ENCODE peak calls at places on chromosome 21, in six cellular contexts. T, K, P, Q, X and Y are unnamed samples.

GRCh38 chr21:25887646-25888321 is 153.0 kb downstream of the GABPA start:
- DNase-seq in T (no peak), K (no peak), P (no peak), Q (no peak), X (no peak), Y (no peak)

GRCh38 chr21:27268290-27268689 is 301.4 kb upstream of the ADAMTS5 start:
- DNase-seq in T (peak), K (no peak), P (peak), Q (no peak), X (peak), Y (no peak)

GRCh38 chr21:44766014-44766817 is 35.4 kb downstream of the UBE2G2 start:
- DNase-seq in T (peak), K (no peak), P (no peak), Q (no peak), X (no peak), Y (no peak)

GRCh38 chr21:26067836-26068401 is 102.7 kb downstream of the APP start:
- DNase-seq in T (no peak), K (no peak), P (no peak), Q (no peak), X (no peak), Y (no peak)

GRCh38 chr21:26405735-26406361 is 167.2 kb downstream of the CYYR1 start:
- DNase-seq in T (peak), K (no peak), P (peak), Q (peak), X (peak), Y (no peak)

GRCh38 chr21:46323227-46323709 is 402 bp downstream of the C21orf58 start:
- DNase-seq in T (no peak), K (peak), P (peak), Q (peak), X (no peak), Y (no peak)

GRCh38 chr21:42009018-42009830 is 936 bp downstream of the ZBTB21 start:
- DNase-seq in T (peak), K (peak), P (peak), Q (peak), X (peak), Y (no peak)

GRCh38 chr21:37849703-37850102 is 66.6 kb downstream of the KCNJ6 start:
- DNase-seq in T (peak), K (no peak), P (peak), Q (no peak), X (peak), Y (no peak)

GRCh38 chr21:28253378-28253777 is 739.3 kb downstream of the LTN1 start:
- DNase-seq in T (peak), K (no peak), P (peak), Q (no peak), X (peak), Y (no peak)

GRCh38 chr21:41663805-41664788 is 102.8 kb downstream of the RIPK4 start:
- DNase-seq in T (no peak), K (no peak), P (peak), Q (no peak), X (no peak), Y (no peak)

GRCh38 chr21:38914531-38915385 is 109.0 kb downstream of the ETS2 start:
- DNase-seq in T (no peak), K (no peak), P (peak), Q (no peak), X (peak), Y (peak)

GRCh38 chr21:20649231-20649630 is 349.0 kb upstream of the NCAM2 start:
- DNase-seq in T (no peak), K (no peak), P (no peak), Q (no peak), X (no peak), Y (no peak)

GRCh38 chr21:35212393-35213127 is 163.5 kb upstream of the RUNX1 start:
- DNase-seq in T (peak), K (peak), P (peak), Q (no peak), X (peak), Y (no peak)

GRCh38 chr21:33951276-33952178 is 35.9 kb upstream of the ATP5PO start:
- DNase-seq in T (no peak), K (peak), P (peak), Q (no peak), X (no peak), Y (no peak)

GRCh38 chr21:38289697-38290096 is 32.9 kb downstream of the KCNJ15 start:
- DNase-seq in T (peak), K (no peak), P (peak), Q (no peak), X (peak), Y (no peak)

GRCh38 chr21:38479641-38480515 is 18.4 kb downstream of the ERG start:
- DNase-seq in T (peak), K (no peak), P (no peak), Q (no peak), X (no peak), Y (no peak)

GRCh38 chr21:32590130-32590529 is 4.8 kb upstream of the TCP10L start:
- DNase-seq in T (no peak), K (no peak), P (no peak), Q (no peak), X (no peak), Y (no peak)
- H3K4me2 ChIP-seq in T (no peak), K (no peak), P (no peak), Q (no peak), X (no peak), Y (no peak)

GRCh38 chr21:43659136-43660000 is at the start of the genes HSF2BP and RRP1B:
- DNase-seq in T (peak), K (peak), P (peak), Q (peak), X (peak), Y (peak)

GRCh38 chr21:43662286-43662685 is 2.9 kb downstream of the RRP1B start:
- DNase-seq in T (no peak), K (no peak), P (no peak), Q (no peak), X (no peak), Y (no peak)

GRCh38 chr21:43658094-43658725 is 1.1 kb downstream of the HSF2BP start:
- DNase-seq in T (no peak), K (no peak), P (no peak), Q (no peak), X (no peak), Y (no peak)

GRCh38 chr21:43657355-43658093 is 1.8 kb downstream of the HSF2BP start:
- DNase-seq in T (no peak), K (no peak), P (no peak), Q (no peak), X (no peak), Y (no peak)

GRCh38 chr21:43658769-43659135 is 536 bp downstream of the HSF2BP start:
- DNase-seq in T (no peak), K (no peak), P (no peak), Q (no peak), X (no peak), Y (no peak)
- H3K4me2 ChIP-seq in T (peak), K (peak), P (peak), Q (peak), X (peak), Y (peak)

DNA sequence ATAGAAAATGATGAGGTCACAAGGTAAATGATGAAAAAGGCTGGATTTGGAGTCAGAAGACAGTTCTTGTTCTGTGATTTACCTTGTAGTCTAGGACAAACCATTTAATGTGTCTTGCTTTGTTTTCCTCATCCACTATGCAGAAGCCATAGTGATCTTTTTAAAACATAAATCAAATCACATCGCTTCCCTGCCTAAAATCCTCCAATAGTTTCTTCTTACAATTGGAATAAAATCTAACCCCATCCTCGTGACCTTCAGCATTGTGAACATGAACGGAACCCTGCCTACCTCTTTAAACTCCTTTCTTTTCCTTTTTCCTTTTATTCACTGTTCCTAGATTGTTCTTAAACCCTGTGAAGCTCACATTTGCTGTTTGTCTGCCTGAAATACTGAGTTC is 204.9 kb upstream of the SAMSN1 start:
- DNase-seq in T (no peak), K (no peak), P (no peak), Q (no peak), X (no peak), Y (no peak)
- H3K4me2 ChIP-seq in T (no peak), K (no peak), P (no peak), Q (no peak), X (no peak), Y (no peak)

GRCh38 chr21:36845790-36846189 is 120.7 kb downstream of the HLCS start:
- DNase-seq in T (no peak), K (no peak), P (no peak), Q (no peak), X (no peak), Y (no peak)

GRCh38 chr21:36848875-36849274 is 117.6 kb downstream of the HLCS start:
- DNase-seq in T (no peak), K (no peak), P (no peak), Q (no peak), X (no peak), Y (no peak)

GRCh38 chr21:36845070-36845469 is 121.4 kb downstream of the HLCS start:
- DNase-seq in T (no peak), K (no peak), P (no peak), Q (no peak), X (no peak), Y (no peak)

GRCh38 chr21:36846624-36847023 is 119.8 kb downstream of the HLCS start:
- DNase-seq in T (peak), K (no peak), P (no peak), Q (no peak), X (no peak), Y (no peak)

DNA sequence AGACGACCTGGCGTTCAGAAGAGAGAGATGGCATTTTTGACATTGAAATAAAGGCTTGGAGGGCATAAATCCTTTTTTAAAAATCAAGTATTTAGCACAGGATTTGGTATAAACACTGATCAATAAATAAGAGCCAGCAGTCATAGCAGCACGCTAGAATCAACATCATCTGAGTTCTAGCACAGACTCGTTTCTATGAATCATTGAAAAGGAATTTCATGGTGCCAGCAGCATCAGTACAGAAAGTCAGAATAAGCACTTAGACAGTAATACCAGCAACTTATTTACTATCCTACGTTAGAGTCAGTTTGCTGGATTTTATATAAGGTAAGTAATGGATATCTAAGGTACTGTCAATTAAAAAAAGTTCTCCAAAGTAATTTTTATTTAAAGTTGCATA is 119.3 kb downstream of the HLCS start:
- DNase-seq in T (peak), K (no peak), P (peak), Q (no peak), X (peak), Y (no peak)
- H3K4me2 ChIP-seq in T (peak), K (no peak), P (peak), Q (no peak), X (peak), Y (peak)

DNA sequence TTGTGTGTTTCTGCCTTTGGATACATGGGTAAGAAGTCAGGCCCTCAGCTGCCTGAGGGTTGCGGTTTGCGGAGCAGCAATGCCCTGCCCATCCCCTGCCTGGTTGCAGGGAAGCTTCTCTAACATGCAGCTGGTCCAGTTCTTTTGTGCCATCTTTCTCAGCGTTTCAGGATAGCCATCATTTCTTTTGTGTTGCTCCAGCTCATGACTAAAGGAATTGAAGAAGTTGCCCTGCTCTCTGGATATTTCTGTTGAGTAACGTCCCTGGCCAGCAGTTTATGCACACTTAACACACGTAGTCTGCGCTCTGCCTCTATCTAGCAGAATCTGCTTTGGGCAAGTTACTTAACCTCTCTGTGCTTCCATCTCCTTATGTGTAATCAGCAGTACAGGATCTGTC is 62.1 kb downstream of the DOP1B start:
- DNase-seq in T (no peak), K (no peak), P (no peak), Q (no peak), X (no peak), Y (no peak)
- H3K4me2 ChIP-seq in T (no peak), K (no peak), P (no peak), Q (no peak), X (no peak), Y (no peak)